ENCODE peak calls at places on chromosomes 2 and 18, in four cellular contexts. One of them, this sample, is unnamed.

GRCh38 chr18:5546660-5547059 is 2.9 kb upstream of the EPB41L3 start:
- DNase-seq in K562: no peak
- DNase-seq in GM12878: no peak
- DNase-seq in A549: peak; percentile 17
- DNase-seq in this sample: no peak

GRCh38 chr18:78579854-78580577 is 399.6 kb upstream of the SALL3 start:
- DNase-seq in K562: no peak
- DNase-seq in GM12878: no peak
- DNase-seq in A549: no peak
- DNase-seq in this sample: no peak

GRCh38 chr2:54065411-54065810 is 50.0 kb upstream of the ACYP2 start:
- DNase-seq in K562: no peak
- DNase-seq in GM12878: no peak
- DNase-seq in A549: no peak
- DNase-seq in this sample: no peak

GRCh38 chr2:152620218-152620617 is 97.0 kb downstream of the PRPF40A start:
- DNase-seq in K562: no peak
- DNase-seq in GM12878: no peak
- DNase-seq in A549: no peak
- DNase-seq in this sample: no peak

GRCh38 chr2:108364676-108365297 is 13.0 kb upstream of the SULT1C4 start:
- DNase-seq in K562: no peak
- DNase-seq in GM12878: no peak
- DNase-seq in A549: peak; percentile 59
- DNase-seq in this sample: peak; percentile 48

GRCh38 chr18:48592540-48592939 is 53.7 kb downstream of the CTIF start:
- DNase-seq in K562: peak; percentile 47
- DNase-seq in GM12878: no peak
- DNase-seq in A549: no peak
- DNase-seq in this sample: no peak

GRCh38 chr2:241217320-241218031 is 29.0 kb downstream of the ANO7 start:
- DNase-seq in K562: peak; percentile 88
- DNase-seq in GM12878: no peak
- DNase-seq in A549: peak; percentile 82
- DNase-seq in this sample: peak; percentile 80

GRCh38 chr2:40680547-40680946 is 228.7 kb upstream of the SLC8A1 start:
- DNase-seq in K562: no peak
- DNase-seq in GM12878: no peak
- DNase-seq in A549: no peak
- DNase-seq in this sample: no peak

GRCh38 chr18:74284501-74285004 is 7.2 kb downstream of the CYB5A start:
- DNase-seq in K562: no peak
- DNase-seq in GM12878: no peak
- DNase-seq in A549: no peak
- DNase-seq in this sample: no peak

GRCh38 chr2:219104107-219105050 is 43.7 kb upstream of the IHH start:
- DNase-seq in K562: peak; percentile 58
- DNase-seq in GM12878: no peak
- DNase-seq in A549: peak; percentile 60
- DNase-seq in this sample: peak; percentile 66

GRCh38 chr2:6214471-6214870 is 522.3 kb downstream of the SOX11 start:
- DNase-seq in K562: no peak
- DNase-seq in GM12878: no peak
- DNase-seq in A549: peak; percentile 17
- DNase-seq in this sample: no peak

GRCh38 chr2:181077128-181077709 is 96.8 kb downstream of the UBE2E3 start:
- DNase-seq in K562: peak; percentile 37
- DNase-seq in GM12878: peak; percentile 16
- DNase-seq in A549: peak; percentile 53
- DNase-seq in this sample: peak; percentile 60

GRCh38 chr2:33526132-33526531 is 49.7 kb downstream of the RASGRP3 start:
- DNase-seq in K562: no peak
- DNase-seq in GM12878: no peak
- DNase-seq in A549: no peak
- DNase-seq in this sample: no peak

GRCh38 chr2:24016853-24017703 is 7.2 kb downstream of the MFSD2B start:
- DNase-seq in K562: no peak
- DNase-seq in GM12878: no peak
- DNase-seq in A549: no peak
- DNase-seq in this sample: no peak

GRCh38 chr2:102098756-102099155 is 43.8 kb upstream of the IL1R1 start:
- DNase-seq in K562: no peak
- DNase-seq in GM12878: no peak
- DNase-seq in A549: no peak
- DNase-seq in this sample: no peak

GRCh38 chr2:29241955-29242565 is 126.8 kb downstream of the CLIP4 start:
- DNase-seq in K562: no peak
- DNase-seq in GM12878: no peak
- DNase-seq in A549: no peak
- DNase-seq in this sample: no peak

GRCh38 chr2:153059338-153060052 is 341.1 kb downstream of the ARL6IP6 start:
- DNase-seq in K562: no peak
- DNase-seq in GM12878: no peak
- DNase-seq in A549: peak; percentile 86
- DNase-seq in this sample: peak; percentile 56

GRCh38 chr2:188024811-188025210 is 266.9 kb upstream of the GULP1 start:
- DNase-seq in K562: no peak
- DNase-seq in GM12878: no peak
- DNase-seq in A549: no peak
- DNase-seq in this sample: no peak

GRCh38 chr2:25029183-25029554 is 12.7 kb upstream of the EFR3B start:
- DNase-seq in K562: no peak
- DNase-seq in GM12878: no peak
- DNase-seq in A549: peak; percentile 15
- DNase-seq in this sample: no peak

GRCh38 chr2:189047469-189047868 is 73.3 kb downstream of the COL3A1 start:
- DNase-seq in K562: no peak
- DNase-seq in GM12878: no peak
- DNase-seq in A549: no peak
- DNase-seq in this sample: peak; percentile 24

GRCh38 chr2:150410809-150411208 is 76.7 kb downstream of the RND3 start:
- DNase-seq in K562: no peak
- DNase-seq in GM12878: no peak
- DNase-seq in A549: peak; percentile 35
- DNase-seq in this sample: peak; percentile 35

GRCh38 chr2:120759543-120760331 is 24.1 kb downstream of the GLI2 start:
- DNase-seq in K562: no peak
- DNase-seq in GM12878: no peak
- DNase-seq in A549: no peak
- DNase-seq in this sample: no peak

DNA sequence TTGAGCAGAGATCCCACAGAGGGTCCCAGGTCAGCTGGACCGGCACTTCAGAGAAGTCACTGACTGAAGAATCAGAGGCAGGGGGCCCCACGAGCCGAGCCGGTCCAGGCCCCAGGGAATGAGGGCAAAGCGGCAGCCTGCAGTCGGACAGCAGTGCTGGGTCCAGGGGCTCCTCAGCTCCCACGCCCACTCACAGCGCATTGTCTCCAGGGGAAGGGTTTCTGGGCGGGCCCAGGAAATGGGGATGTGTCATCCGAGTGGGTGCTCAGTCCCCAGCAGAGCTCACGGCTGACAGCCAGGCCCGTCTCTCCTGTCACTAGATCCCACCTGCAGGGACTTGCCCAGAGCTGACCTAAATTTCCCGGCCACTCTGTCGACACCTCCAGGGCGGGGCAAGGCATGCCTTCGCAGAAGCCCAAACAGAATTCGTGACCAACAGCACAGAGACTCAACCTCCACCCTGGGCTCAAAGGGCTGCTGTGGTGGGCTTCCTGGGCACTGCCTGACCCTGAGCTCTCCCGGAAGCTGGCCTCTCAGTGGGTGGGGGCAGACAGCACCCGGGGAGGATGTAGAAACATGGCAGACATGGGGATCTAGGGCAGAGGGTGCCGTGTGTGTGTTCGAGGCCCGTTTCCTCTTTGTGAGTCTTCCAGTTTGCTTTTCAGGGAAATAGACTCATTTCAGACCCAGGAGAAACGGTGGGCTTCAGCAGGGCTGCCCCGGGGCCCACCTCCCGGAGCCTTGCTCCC is 42.1 kb upstream of the TAF1B start:
- DNase-seq in K562: peak; percentile 79
- DNase-seq in GM12878: no peak
- DNase-seq in A549: peak; percentile 23
- DNase-seq in this sample: peak; percentile 30
- TF ChIP-seq RFX5 in K562: no peak
- TF ChIP-seq RFX5 in GM12878: no peak
- TF ChIP-seq RFX5 in A549: no peak
- TF ChIP-seq RFX5 in this sample: no peak

GRCh38 chr18:28650860-28651259 is 473.9 kb upstream of the CDH2 start:
- DNase-seq in K562: no peak
- DNase-seq in GM12878: no peak
- DNase-seq in A549: no peak
- DNase-seq in this sample: no peak

GRCh38 chr18:28647961-28648360 is 471.0 kb upstream of the CDH2 start:
- DNase-seq in K562: no peak
- DNase-seq in GM12878: no peak
- DNase-seq in A549: no peak
- DNase-seq in this sample: no peak

GRCh38 chr18:28652654-28653053 is 475.7 kb upstream of the CDH2 start:
- DNase-seq in K562: no peak
- DNase-seq in GM12878: no peak
- DNase-seq in A549: no peak
- DNase-seq in this sample: no peak

GRCh38 chr18:28651298-28651697 is 474.4 kb upstream of the CDH2 start:
- DNase-seq in K562: no peak
- DNase-seq in GM12878: no peak
- DNase-seq in A549: no peak
- DNase-seq in this sample: no peak
- TF ChIP-seq ESRRA in K562: no peak
- TF ChIP-seq ESRRA in GM12878: no peak
- TF ChIP-seq ESRRA in A549: no peak
- TF ChIP-seq ESRRA in this sample: no peak

GRCh38 chr2:238240761-238241711 is 1.2 kb upstream of the HES6 start:
- DNase-seq in K562: peak; percentile 56
- DNase-seq in GM12878: no peak
- DNase-seq in A549: no peak
- DNase-seq in this sample: no peak
- TF ChIP-seq RFX5 in K562: no peak
- TF ChIP-seq RFX5 in GM12878: no peak
- TF ChIP-seq RFX5 in A549: no peak
- TF ChIP-seq RFX5 in this sample: no peak

GRCh38 chr2:111707700-111708099 is 176.3 kb downstream of the ANAPC1 start:
- DNase-seq in K562: no peak
- DNase-seq in GM12878: no peak
- DNase-seq in A549: no peak
- DNase-seq in this sample: no peak

GRCh38 chr2:111705206-111705605 is 178.8 kb downstream of the ANAPC1 start:
- DNase-seq in K562: no peak
- DNase-seq in GM12878: no peak
- DNase-seq in A549: no peak
- DNase-seq in this sample: no peak

GRCh38 chr2:111708478-111708877 is 175.5 kb downstream of the ANAPC1 start:
- DNase-seq in K562: no peak
- DNase-seq in GM12878: no peak
- DNase-seq in A549: no peak
- DNase-seq in this sample: no peak

GRCh38 chr2:111705711-111706323 is 178.2 kb downstream of the ANAPC1 start:
- DNase-seq in K562: no peak
- DNase-seq in GM12878: peak; percentile 78
- DNase-seq in A549: peak; percentile 45
- DNase-seq in this sample: peak; percentile 69

DNA sequence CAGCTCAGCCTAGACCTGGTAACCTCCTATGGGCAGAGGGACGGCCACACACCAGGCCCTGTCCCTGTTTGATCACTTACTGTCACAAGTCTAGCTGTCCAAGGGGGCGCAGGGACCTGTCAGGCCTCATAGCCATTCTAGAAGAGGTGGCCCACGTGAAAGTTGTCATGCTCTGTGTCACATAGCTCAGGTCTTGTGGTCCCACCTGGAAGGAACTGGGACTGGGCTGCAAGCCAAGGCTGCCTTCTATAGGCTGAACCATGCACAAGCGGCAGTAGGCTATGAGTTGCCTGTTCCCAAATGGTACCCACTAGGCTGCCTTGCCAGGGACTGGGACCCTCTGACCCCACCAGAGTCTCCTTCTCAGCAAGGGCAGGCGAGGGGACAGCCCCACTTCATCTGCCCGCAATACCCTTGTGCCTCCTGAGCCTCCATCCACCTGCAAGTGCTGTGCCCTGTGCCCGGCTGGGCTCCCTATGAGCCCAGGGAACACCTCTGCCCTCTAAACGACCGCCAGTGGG is 177.5 kb downstream of the ANAPC1 start:
- DNase-seq in K562: no peak
- DNase-seq in GM12878: no peak
- DNase-seq in A549: no peak
- DNase-seq in this sample: no peak
- TF ChIP-seq ESRRA in K562: no peak
- TF ChIP-seq ESRRA in GM12878: no peak
- TF ChIP-seq ESRRA in A549: no peak
- TF ChIP-seq ESRRA in this sample: no peak